ENCODE peak calls at places on chromosomes 1 and 21, in six cellular contexts. X, L, V, T, D and W are unnamed samples. For H3K36me3, the result is how much of the 10 kb centered on the place peaks cover.

GRCh38 chr1:3174487-3175247 is 105.7 kb downstream of the PRDM16 start:
- DNase-seq in X (no peak), L (peak), V (peak), T (no peak), D (peak), W (peak)

GRCh38 chr1:66944330-66945274 is 19.8 kb downstream of the MIER1 start:
- DNase-seq in X (no peak), L (no peak), V (peak), T (peak), D (no peak), W (no peak)

GRCh38 chr1:6672558-6672957 is 29.1 kb downstream of the DNAJC11 start:
- DNase-seq in X (no peak), L (no peak), V (no peak), T (no peak), D (no peak), W (no peak)

GRCh38 chr1:74729741-74730478 is 2.9 kb downstream of the CRYZ start:
- DNase-seq in X (no peak), L (no peak), V (no peak), T (peak), D (no peak), W (no peak)

GRCh38 chr1:58746182-58746581 is 37.7 kb downstream of the JUN start:
- DNase-seq in X (no peak), L (no peak), V (no peak), T (no peak), D (no peak), W (no peak)

GRCh38 chr1:112625696-112626095 is 6.1 kb downstream of the CAPZA1 start:
- DNase-seq in X (no peak), L (no peak), V (no peak), T (no peak), D (no peak), W (peak)

GRCh38 chr1:222546548-222547259 is 1.2 kb downstream of the HHIPL2 start:
- DNase-seq in X (no peak), L (no peak), V (no peak), T (no peak), D (no peak), W (peak)

GRCh38 chr21:37917612-37918011 is 1.4 kb upstream of the KCNJ6 start:
- DNase-seq in X (no peak), L (no peak), V (no peak), T (no peak), D (no peak), W (no peak)

GRCh38 chr1:117271129-117271528 is 60.4 kb upstream of the VTCN1 start:
- DNase-seq in X (no peak), L (no peak), V (no peak), T (no peak), D (no peak), W (no peak)

GRCh38 chr1:223819730-223820514 is 25.8 kb downstream of the TP53BP2 start:
- DNase-seq in X (no peak), L (no peak), V (no peak), T (no peak), D (no peak), W (no peak)

GRCh38 chr1:47563206-47563605 is 125.4 kb downstream of the FOXD2 start:
- DNase-seq in X (no peak), L (no peak), V (no peak), T (no peak), D (no peak), W (no peak)

GRCh38 chr1:27785763-27786162 is 12.7 kb downstream of the STX12 start:
- DNase-seq in X (no peak), L (no peak), V (no peak), T (no peak), D (no peak), W (peak)

GRCh38 chr1:69568435-69569280 is 936 bp downstream of the LRRC7 start:
- DNase-seq in X (no peak), L (no peak), V (no peak), T (no peak), D (no peak), W (peak)

GRCh38 chr1:93631626-93632365 is 49.8 kb downstream of the BCAR3 start:
- DNase-seq in X (peak), L (no peak), V (no peak), T (no peak), D (no peak), W (no peak)

GRCh38 chr1:30700528-30701265 is 22.7 kb downstream of the MATN1 start:
- DNase-seq in X (no peak), L (no peak), V (peak), T (no peak), D (no peak), W (no peak)

GRCh38 chr1:40919475-40920011 is 57.4 kb upstream of the CITED4 start:
- DNase-seq in X (no peak), L (no peak), V (no peak), T (peak), D (no peak), W (peak)

GRCh38 chr1:211183924-211184323 is 50.0 kb upstream of the KCNH1 start:
- DNase-seq in X (no peak), L (no peak), V (no peak), T (no peak), D (no peak), W (no peak)

GRCh38 chr21:27532081-27532480 is 565.2 kb upstream of the ADAMTS5 start:
- DNase-seq in X (no peak), L (no peak), V (peak), T (no peak), D (no peak), W (no peak)

GRCh38 chr1:8356256-8357209 is 38.6 kb downstream of the SLC45A1 start:
- DNase-seq in X (no peak), L (no peak), V (no peak), T (no peak), D (no peak), W (no peak)

GRCh38 chr1:209723761-209724693 is 19.4 kb downstream of the HSD11B1 start:
- DNase-seq in X (peak), L (no peak), V (no peak), T (no peak), D (no peak), W (no peak)

GRCh38 chr21:43865471-43866181 is 603 bp downstream of the AGPAT3 start:
- DNase-seq in X (peak), L (peak), V (peak), T (no peak), D (no peak), W (peak)

GRCh38 chr1:15948600-15949452 is 27.1 kb downstream of the ZBTB17 start:
- DNase-seq in X (no peak), L (peak), V (peak), T (no peak), D (peak), W (peak)

GRCh38 chr1:14968251-14968812 is 185.2 kb upstream of the TMEM51 start:
- DNase-seq in X (no peak), L (no peak), V (no peak), T (no peak), D (peak), W (peak)

GRCh38 chr1:102190429-102190828 is 193.7 kb upstream of the OLFM3 start:
- DNase-seq in X (no peak), L (no peak), V (no peak), T (no peak), D (no peak), W (no peak)

GRCh38 chr1:92476071-92476607 is 10.6 kb downstream of the GFI1 start:
- DNase-seq in X (peak), L (no peak), V (peak), T (no peak), D (no peak), W (no peak)

GRCh38 chr21:30042443-30042842 is 102.6 kb upstream of the GRIK1 start:
- DNase-seq in X (no peak), L (no peak), V (no peak), T (no peak), D (no peak), W (no peak)

GRCh38 chr21:43954896-43955295 is 57.2 kb upstream of the TRAPPC10 start:
- DNase-seq in X (no peak), L (no peak), V (no peak), T (no peak), D (no peak), W (no peak)

GRCh38 chr1:1330366-1331067 is 563 bp upstream of the TAS1R3 start:
- DNase-seq in X (no peak), L (no peak), V (peak), T (no peak), D (no peak), W (no peak)

GRCh38 chr1:99737016-99737415 is 29.4 kb downstream of the FRRS1 start:
- DNase-seq in X (no peak), L (no peak), V (peak), T (peak), D (no peak), W (no peak)

DNA sequence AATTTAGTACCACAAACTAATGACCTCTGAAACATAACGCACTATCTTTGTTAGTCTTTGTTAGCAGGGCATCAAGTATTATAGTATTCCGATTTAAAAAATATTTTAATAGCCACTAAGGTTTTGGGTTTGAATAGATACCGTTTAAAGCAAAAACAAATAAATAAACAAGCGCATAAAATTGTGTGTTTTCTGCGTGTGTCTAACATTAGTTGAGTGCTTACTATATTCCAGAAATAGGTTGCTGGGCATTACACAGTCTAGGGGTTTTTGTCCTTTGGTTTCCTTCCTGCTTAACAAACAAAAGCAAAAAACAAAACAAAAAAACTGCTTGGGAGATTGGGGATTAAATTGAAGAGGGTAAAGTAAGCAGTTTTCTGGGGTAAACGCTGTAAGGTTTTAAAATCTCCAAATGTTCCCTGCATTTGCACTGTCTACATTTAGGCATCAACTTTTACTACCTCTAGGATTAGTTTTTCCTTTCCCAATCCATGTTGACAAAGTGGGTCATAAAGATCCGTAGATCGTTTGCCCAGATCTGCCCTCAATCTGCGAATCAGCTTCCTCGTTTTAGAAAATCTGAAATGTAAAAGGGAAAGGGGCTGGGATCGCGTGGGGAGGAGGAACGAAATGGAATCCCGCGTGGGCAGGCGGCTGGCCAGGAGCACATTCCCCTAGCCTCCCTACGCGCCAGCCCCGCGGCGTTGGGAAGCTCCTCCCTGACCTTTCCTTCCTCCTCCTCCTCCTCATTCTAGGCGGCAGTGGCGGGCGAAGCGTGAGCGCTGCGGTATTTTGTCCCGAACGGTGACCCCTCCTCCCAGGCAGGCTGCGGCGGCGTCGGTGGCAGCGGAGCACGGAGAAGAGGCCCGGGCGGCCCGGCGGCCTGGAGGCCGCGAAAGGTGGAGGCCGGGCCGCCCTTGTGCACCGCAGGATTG is at the start of gene KCTD3:
- DNase-seq in X (peak), L (peak), V (peak), T (no peak), D (no peak), W (peak)
- H3K36me3 ChIP-seq in X (under half), L (under half), V (under half), T (under half), D (under half), W (under half)

DNA sequence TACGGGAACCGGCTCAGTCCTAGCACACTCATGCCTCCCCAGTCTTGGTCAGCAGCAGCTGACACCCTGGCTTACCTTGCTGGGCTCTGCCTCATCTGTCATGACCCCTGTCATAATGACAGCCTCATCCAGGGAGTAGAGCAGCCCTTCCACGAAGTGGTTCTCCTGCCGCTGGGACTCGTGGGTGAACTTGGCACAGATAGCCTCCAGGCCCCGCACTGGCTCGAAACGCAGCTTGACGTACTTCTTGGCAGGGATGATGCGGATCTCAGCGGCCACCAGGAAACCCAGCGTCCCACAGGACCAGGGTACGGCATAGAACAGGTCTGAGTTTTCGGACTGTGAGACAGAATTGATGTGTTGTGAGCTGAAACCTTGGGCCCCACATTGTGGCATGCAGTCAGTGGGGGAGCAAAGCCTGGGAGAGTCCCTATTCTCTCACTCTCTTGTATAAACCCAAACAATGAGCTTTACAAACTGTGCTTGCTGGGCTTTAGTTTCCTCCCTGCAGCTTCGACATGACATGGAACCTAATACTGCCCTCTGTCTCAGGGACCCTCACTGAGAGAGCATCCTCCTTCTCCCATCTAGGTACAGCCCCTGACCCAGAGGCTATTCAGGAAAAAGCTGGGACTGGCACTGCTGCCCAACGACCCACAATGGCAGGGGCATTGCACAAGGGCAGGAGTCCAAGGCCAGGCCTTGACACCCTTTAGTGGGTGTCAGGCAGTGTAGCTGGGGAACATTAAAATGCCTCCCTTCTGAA is 15.5 kb downstream of the DHCR24 start:
- DNase-seq in X (no peak), L (peak), V (no peak), T (no peak), D (no peak), W (no peak)
- H3K36me3 ChIP-seq in X (under half), L (half or more), V (under half), T (half or more), D (under half), W (under half)

GRCh38 chr21:46538851-46539666 is 65.8 kb downstream of the S100B start:
- DNase-seq in X (no peak), L (no peak), V (no peak), T (no peak), D (no peak), W (no peak)
- H3K36me3 ChIP-seq in X (under half), L (half or more), V (under half), T (under half), D (half or more), W (under half)

DNA sequence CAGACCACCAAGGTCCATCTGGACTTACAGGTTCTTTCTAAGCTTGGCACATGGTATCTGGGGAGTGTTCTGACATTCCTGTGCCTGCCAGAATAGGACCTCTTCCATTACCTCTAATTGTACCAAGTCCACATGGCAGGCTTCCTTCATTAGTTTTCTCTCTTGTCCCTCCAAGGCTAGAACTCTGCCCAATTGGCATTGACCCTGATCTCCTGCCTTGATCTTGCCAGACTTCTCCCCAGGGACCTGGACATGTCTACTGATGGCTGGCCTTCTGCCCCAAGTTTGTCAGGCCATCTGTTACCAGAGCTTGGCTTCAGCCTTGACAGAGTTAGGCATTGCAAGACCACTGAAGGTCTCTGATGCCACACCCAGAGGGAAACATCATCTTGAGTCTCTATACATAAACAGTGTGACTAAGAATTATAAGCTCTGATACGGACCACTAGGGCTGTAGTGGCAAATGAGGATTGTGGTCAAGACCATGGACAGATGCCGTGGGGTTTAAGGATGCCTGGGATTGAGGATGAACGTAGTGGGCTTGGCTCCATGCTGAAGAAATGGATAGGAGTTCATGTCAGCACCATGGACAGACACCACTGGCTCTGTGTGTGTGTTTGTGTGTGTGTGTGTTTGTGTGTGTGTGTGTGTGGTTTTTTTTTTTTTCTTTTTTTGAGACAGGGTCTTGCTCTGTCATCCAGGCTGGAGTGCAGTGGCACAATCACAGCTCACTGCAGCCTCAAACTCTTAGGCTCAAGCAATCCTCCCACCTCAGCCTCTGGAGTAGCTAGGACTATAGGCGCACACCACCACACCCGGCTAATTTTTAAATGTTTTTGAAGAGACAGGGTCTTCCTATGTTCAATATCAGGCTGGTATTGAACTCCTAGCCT is 19.5 kb upstream of the PSMB2 start:
- DNase-seq in X (no peak), L (no peak), V (no peak), T (no peak), D (no peak), W (no peak)
- H3K36me3 ChIP-seq in X (under half), L (under half), V (under half), T (under half), D (under half), W (under half)

DNA sequence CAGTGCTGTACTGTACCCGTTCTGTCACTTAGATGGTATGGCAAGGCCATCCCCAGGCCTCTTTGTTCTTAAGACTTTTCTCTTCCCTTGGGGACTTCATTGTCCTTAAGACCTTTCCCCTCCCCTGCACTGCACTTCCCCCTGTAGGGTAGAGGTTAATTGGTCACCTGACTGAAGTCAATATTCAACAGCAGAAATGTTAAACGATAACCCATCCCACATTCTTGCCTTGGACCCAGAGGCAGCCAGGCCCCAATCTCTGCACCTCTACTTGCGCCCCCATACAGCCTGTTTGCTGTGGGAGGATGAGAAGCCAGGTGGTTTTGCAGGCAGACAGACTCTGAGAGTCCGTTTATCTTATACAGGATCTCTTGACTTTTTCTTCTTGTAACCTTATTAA is 10.2 kb downstream of the PHGDH start:
- DNase-seq in X (no peak), L (no peak), V (no peak), T (no peak), D (no peak), W (no peak)
- H3K36me3 ChIP-seq in X (under half), L (under half), V (under half), T (under half), D (under half), W (under half)

GRCh38 chr21:25760061-25760460 is 25.3 kb downstream of the GABPA start:
- DNase-seq in X (no peak), L (no peak), V (no peak), T (no peak), D (no peak), W (no peak)
- H3K36me3 ChIP-seq in X (under half), L (half or more), V (under half), T (under half), D (half or more), W (under half)

GRCh38 chr1:55059302-55060132 is 20.2 kb downstream of the PCSK9 start:
- DNase-seq in X (no peak), L (no peak), V (no peak), T (no peak), D (no peak), W (no peak)
- H3K36me3 ChIP-seq in X (under half), L (under half), V (under half), T (under half), D (under half), W (under half)